ENCODE peak calls at places on chromosomes 2 and 18, in four cellular contexts. D, Y, H and Z are unnamed samples.
A peak's percentile ranks its signal among the peaks of the same experiment; 100 is the strongest.

GRCh38 chr2:230668184-230668938 is 44.3 kb upstream of the CAB39 start:
- DNase-seq in D (peak; percentile 16), Y (peak; percentile 44), H (peak; percentile 66), Z (peak; percentile 90)

GRCh38 chr2:235433860-235434259 is 60.0 kb upstream of the AGAP1 start:
- DNase-seq in D (no peak), Y (peak; percentile 61), H (no peak), Z (peak; percentile 31)

GRCh38 chr18:45688834-45689233 is 35.1 kb upstream of the SLC14A1 start:
- DNase-seq in D (no peak), Y (no peak), H (no peak), Z (no peak)

GRCh38 chr2:42537493-42537892 is 30.9 kb upstream of the MTA3 start:
- DNase-seq in D (no peak), Y (no peak), H (no peak), Z (no peak)

GRCh38 chr2:72819501-72819900 is 6.3 kb downstream of the EXOC6B start:
- DNase-seq in D (no peak), Y (no peak), H (no peak), Z (no peak)

GRCh38 chr2:36294290-36294689 is 61.3 kb upstream of the CRIM1 start:
- DNase-seq in D (no peak), Y (no peak), H (no peak), Z (no peak)

GRCh38 chr18:70292628-70293027 is 3.8 kb downstream of the SOCS6 start:
- DNase-seq in D (no peak), Y (no peak), H (no peak), Z (no peak)

GRCh38 chr2:238285653-238286082 is 2.7 kb downstream of the PER2 start:
- DNase-seq in D (peak; percentile 39), Y (peak; percentile 60), H (peak; percentile 97), Z (peak; percentile 98)

GRCh38 chr2:62055724-62056336 is 140.1 kb upstream of the B3GNT2 start:
- DNase-seq in D (no peak), Y (no peak), H (peak; percentile 43), Z (no peak)

GRCh38 chr2:72892506-72893173 is 5.4 kb downstream of the SPR start:
- DNase-seq in D (peak; percentile 73), Y (peak; percentile 64), H (peak; percentile 59), Z (peak; percentile 71)

GRCh38 chr2:38751847-38752410 is 768 bp upstream of the SRSF7 start:
- DNase-seq in D (no peak), Y (no peak), H (no peak), Z (no peak)

GRCh38 chr2:165529130-165529529 is 59.6 kb downstream of the CSRNP3 start:
- DNase-seq in D (no peak), Y (no peak), H (no peak), Z (peak; percentile 4)

GRCh38 chr18:56083889-56084288 is 495.9 kb upstream of the TCF4 start:
- DNase-seq in D (no peak), Y (no peak), H (no peak), Z (no peak)

GRCh38 chr2:161077367-161078210 is 82.6 kb upstream of the TANK start:
- DNase-seq in D (no peak), Y (no peak), H (peak; percentile 70), Z (no peak)

GRCh38 chr2:206840999-206841398 is 75.6 kb downstream of the FASTKD2 start:
- DNase-seq in D (no peak), Y (no peak), H (no peak), Z (no peak)

GRCh38 chr18:55245200-55245599 is 285.9 kb upstream of the CCDC68 start:
- DNase-seq in D (no peak), Y (no peak), H (no peak), Z (no peak)

GRCh38 chr2:84874381-84875212 is 6.3 kb downstream of the TRABD2A start:
- DNase-seq in D (no peak), Y (no peak), H (no peak), Z (no peak)

GRCh38 chr2:19346983-19347618 is 11.3 kb downstream of the OSR1 start:
- DNase-seq in D (no peak), Y (no peak), H (no peak), Z (no peak)

GRCh38 chr2:222865301-222865700 is 4.5 kb downstream of the ACSL3 start:
- DNase-seq in D (no peak), Y (no peak), H (peak; percentile 43), Z (no peak)

GRCh38 chr18:4544131-4544530 is 89.0 kb upstream of the DLGAP1 start:
- DNase-seq in D (no peak), Y (no peak), H (no peak), Z (no peak)

GRCh38 chr2:238551091-238551490 is 124.4 kb downstream of the ASB1 start:
- DNase-seq in D (no peak), Y (no peak), H (peak; percentile 27), Z (peak; percentile 60)

GRCh38 chr2:217804338-217804737 is 198.5 kb downstream of the TNS1 start:
- DNase-seq in D (peak; percentile 50), Y (peak; percentile 32), H (no peak), Z (no peak)

GRCh38 chr2:188142636-188143035 is 149.0 kb upstream of the GULP1 start:
- DNase-seq in D (no peak), Y (no peak), H (peak; percentile 93), Z (peak; percentile 12)

GRCh38 chr2:199955007-199955338 is 318 bp downstream of the TYW5 start:
- DNase-seq in D (no peak), Y (no peak), H (no peak), Z (no peak)

GRCh38 chr2:97712693-97713295 is 582 bp upstream of the ZAP70 start:
- DNase-seq in D (no peak), Y (no peak), H (no peak), Z (no peak)

GRCh38 chr2:6495466-6495865 is 370.2 kb downstream of the CMPK2 start:
- DNase-seq in D (no peak), Y (no peak), H (no peak), Z (no peak)

GRCh38 chr2:288002-288742 is at the start of gene ALKAL2:
- DNase-seq in D (peak; percentile 61), Y (no peak), H (no peak), Z (no peak)

GRCh38 chr2:138019289-138019688 is 55.0 kb downstream of the HNMT start:
- DNase-seq in D (no peak), Y (no peak), H (no peak), Z (no peak)

GRCh38 chr2:239157766-239158165 is 243.1 kb downstream of the HDAC4 start:
- DNase-seq in D (peak; percentile 75), Y (peak; percentile 18), H (peak; percentile 69), Z (peak; percentile 61)

GRCh38 chr18:68121826-68122225 is 593.1 kb downstream of the TMX3 start:
- DNase-seq in D (no peak), Y (no peak), H (peak; percentile 79), Z (peak; percentile 58)

GRCh38 chr2:47558116-47559078 is 155.4 kb downstream of the MSH2 start:
- DNase-seq in D (no peak), Y (no peak), H (no peak), Z (peak; percentile 11)

GRCh38 chr2:47008381-47009280 is 93.0 kb upstream of the MCFD2 start:
- DNase-seq in D (peak; percentile 62), Y (peak; percentile 63), H (no peak), Z (no peak)

GRCh38 chr2:45610281-45611019 is 617 bp downstream of the SRBD1 start:
- DNase-seq in D (peak; percentile 21), Y (peak; percentile 37), H (peak; percentile 62), Z (peak; percentile 73)
- TF ChIP-seq CTCF in D (no peak), Y (peak; percentile 24), H (peak; percentile 9), Z (peak; percentile 31)

DNA sequence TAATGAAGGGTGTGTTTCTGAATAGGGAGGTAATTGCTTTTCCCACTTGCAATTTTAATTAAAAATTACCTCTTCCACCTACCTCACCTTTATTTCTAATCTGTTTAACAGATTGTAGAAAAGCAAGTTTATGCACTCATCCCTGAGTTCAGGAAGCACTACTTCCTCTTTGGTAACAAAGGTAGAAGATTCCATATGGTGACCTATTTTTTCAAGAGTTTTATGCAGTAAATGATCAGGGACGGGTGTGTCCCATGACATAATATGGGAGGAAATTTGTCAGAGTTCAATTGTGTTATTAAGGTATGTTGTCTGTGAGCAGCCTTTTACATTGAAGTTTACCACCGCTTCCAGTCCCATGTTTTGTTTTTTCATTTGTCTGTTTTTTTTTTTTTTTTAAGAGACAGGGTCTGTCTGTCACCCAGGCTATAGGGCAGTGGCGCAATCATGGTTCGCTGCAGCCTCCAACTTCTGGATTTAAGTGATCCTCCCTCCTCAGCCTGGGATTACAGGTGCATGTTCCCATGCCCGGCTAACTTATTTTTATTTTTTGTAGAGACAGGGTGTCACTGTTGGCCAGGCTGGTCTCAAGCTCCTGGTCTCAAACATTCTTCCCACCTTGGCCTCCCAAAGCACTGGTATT is 68.2 kb downstream of the ASAP2 start:
- DNase-seq in D (no peak), Y (no peak), H (peak; percentile 33), Z (no peak)
- TF ChIP-seq CTCF in D (no peak), Y (no peak), H (no peak), Z (no peak)

GRCh38 chr2:28153851-28154250 is 238.8 kb upstream of the FOSL2 start:
- DNase-seq in D (no peak), Y (no peak), H (no peak), Z (no peak)

GRCh38 chr2:28152585-28153284 is 239.9 kb upstream of the FOSL2 start:
- DNase-seq in D (no peak), Y (no peak), H (peak; percentile 84), Z (no peak)

GRCh38 chr2:28150994-28151393 is 241.7 kb upstream of the FOSL2 start:
- DNase-seq in D (no peak), Y (no peak), H (no peak), Z (no peak)

GRCh38 chr2:28155071-28155470 is 237.6 kb upstream of the FOSL2 start:
- DNase-seq in D (no peak), Y (no peak), H (no peak), Z (no peak)

DNA sequence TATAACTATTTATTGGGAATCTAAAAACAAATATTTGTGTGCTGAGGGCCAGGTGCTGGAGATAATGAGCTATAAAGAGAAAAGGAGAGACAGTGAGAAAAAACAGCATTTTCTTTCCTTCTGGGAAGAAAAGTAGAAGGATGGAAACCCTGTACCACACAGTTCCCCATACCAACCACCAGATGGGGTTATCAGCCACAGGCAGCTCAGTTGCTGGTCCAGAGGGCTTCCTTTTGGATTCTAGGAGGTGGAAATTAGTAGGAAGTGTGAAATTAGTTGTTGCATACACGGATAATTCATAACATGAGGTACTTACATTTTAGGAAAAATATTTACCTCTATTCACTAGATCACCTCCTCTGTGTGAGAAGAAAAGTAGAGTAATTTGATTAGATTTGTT is 237.0 kb upstream of the FOSL2 start:
- DNase-seq in D (no peak), Y (no peak), H (no peak), Z (peak; percentile 39)
- TF ChIP-seq CTCF in D (peak; percentile 48), Y (peak; percentile 54), H (peak; percentile 57), Z (peak; percentile 61)

GRCh38 chr2:162153608-162154224 is 1.7 kb upstream of the GCG start:
- DNase-seq in D (peak; percentile 70), Y (no peak), H (peak; percentile 71), Z (peak; percentile 87)
- TF ChIP-seq CTCF in D (peak; percentile 79), Y (peak; percentile 51), H (peak; percentile 71), Z (peak; percentile 55)